ENCODE peak calls at places on chromosome 12, in eight cellular contexts. Y is breast epithelium; H is CD8-positive, alpha-beta T cell; I is OCI-LY7; X is effector memory CD4-positive, alpha-beta T cell; W is H7; P is HCT116; Q is thoracic aorta. D is an unnamed sample. For H3K36me3, the result is how much of the 10 kb centered on the place peaks cover.

GRCh38 chr12:25866586-25867378 is 91.7 kb upstream of the RASSF8 start:
- DNase-seq in Y (no peak), H (no peak), I (no peak), X (no peak), W (no peak), P (no peak), Q (no peak), D (no peak)

GRCh38 chr12:30996255-30996654 is 69.7 kb downstream of the TSPAN11 start:
- DNase-seq in Y (no peak), H (no peak), I (no peak), X (no peak), W (no peak), P (no peak), Q (no peak), D (no peak)

GRCh38 chr12:46830731-46831334 is 5.0 kb upstream of the SLC38A4 start:
- DNase-seq in Y (no peak), H (no peak), I (no peak), X (no peak), W (peak), P (no peak), Q (no peak), D (no peak)

GRCh38 chr12:67714648-67715047 is 66.1 kb downstream of the DYRK2 start:
- DNase-seq in Y (no peak), H (no peak), I (no peak), X (no peak), W (no peak), P (no peak), Q (no peak), D (no peak)

GRCh38 chr12:77070382-77071294 is 5.3 kb upstream of the E2F7 start:
- DNase-seq in Y (no peak), H (no peak), I (no peak), X (no peak), W (no peak), P (no peak), Q (no peak), D (no peak)

GRCh38 chr12:68781728-68782127 is 26.2 kb upstream of the MDM2 start:
- DNase-seq in Y (no peak), H (no peak), I (no peak), X (no peak), W (no peak), P (no peak), Q (no peak), D (no peak)

GRCh38 chr12:22458301-22458917 is 85.9 kb downstream of the C2CD5 start:
- DNase-seq in Y (no peak), H (no peak), I (no peak), X (no peak), W (no peak), P (no peak), Q (no peak), D (no peak)

GRCh38 chr12:67082221-67082620 is 186.9 kb upstream of the CAND1 start:
- DNase-seq in Y (no peak), H (no peak), I (no peak), X (no peak), W (no peak), P (no peak), Q (no peak), D (no peak)

GRCh38 chr12:46562625-46563228 is 190.2 kb upstream of the SLC38A2 start:
- DNase-seq in Y (no peak), H (no peak), I (no peak), X (no peak), W (no peak), P (no peak), Q (no peak), D (no peak)

GRCh38 chr12:96466939-96467751 is 22.2 kb upstream of the CFAP54 start:
- DNase-seq in Y (no peak), H (no peak), I (no peak), X (no peak), W (no peak), P (no peak), Q (no peak), D (no peak)

GRCh38 chr12:93704625-93705024 is 27.4 kb downstream of the CRADD start:
- DNase-seq in Y (no peak), H (no peak), I (no peak), X (no peak), W (no peak), P (no peak), Q (no peak), D (no peak)

GRCh38 chr12:93706824-93707223 is 29.6 kb downstream of the CRADD start:
- DNase-seq in Y (no peak), H (no peak), I (no peak), X (no peak), W (no peak), P (no peak), Q (no peak), D (no peak)

GRCh38 chr12:93704122-93704521 is 26.9 kb downstream of the CRADD start:
- DNase-seq in Y (no peak), H (no peak), I (no peak), X (no peak), W (no peak), P (no peak), Q (no peak), D (no peak)

GRCh38 chr12:93706387-93706786 is 29.2 kb downstream of the CRADD start:
- DNase-seq in Y (no peak), H (no peak), I (no peak), X (no peak), W (no peak), P (no peak), Q (no peak), D (no peak)

DNA sequence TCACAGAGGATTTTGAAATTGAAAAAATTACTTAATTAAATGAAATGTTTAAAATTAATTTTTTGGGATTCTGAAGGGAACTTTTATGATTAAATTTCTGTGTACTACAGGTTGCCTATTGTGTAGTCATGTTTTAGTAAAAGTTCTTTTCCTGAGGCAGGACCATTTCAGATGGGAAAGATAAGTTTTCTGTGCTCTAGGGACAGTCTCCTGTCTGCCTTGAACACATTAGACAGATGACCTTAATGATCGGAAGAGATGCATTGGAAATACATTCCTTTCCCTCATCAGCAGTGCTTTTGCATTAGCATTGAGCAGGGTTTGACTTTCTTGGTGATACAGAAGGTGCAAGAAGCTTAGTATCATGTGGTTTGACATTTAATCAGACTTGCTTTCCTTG is 28.1 kb downstream of the CRADD start:
- DNase-seq in Y (no peak), H (no peak), I (no peak), X (no peak), W (no peak), P (no peak), Q (no peak), D (no peak)
- H3K36me3 ChIP-seq in Y (under half), H (under half), I (under half), X (under half), W (under half), P (under half), Q (under half), D (under half)

DNA sequence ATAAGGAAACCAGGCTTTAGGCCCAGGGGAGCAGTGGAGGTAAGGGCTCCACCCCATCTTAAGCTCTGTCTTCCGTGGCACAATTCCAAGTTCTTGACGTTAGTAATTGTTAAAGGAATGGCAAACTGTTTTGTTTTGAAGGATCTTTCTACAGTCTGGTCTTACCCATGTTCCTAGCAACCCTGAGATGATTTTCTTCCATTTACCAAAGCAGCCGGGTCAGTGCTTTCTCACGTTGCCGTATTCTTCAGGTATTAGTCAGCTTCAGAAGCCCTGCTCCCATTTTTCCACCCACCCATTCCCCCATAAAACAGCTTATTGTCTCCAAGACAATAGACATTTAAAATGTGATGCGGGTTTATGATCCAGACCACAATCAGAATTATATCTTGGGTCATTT is 10.3 kb downstream of the NRIP2 start:
- DNase-seq in Y (no peak), H (no peak), I (no peak), X (no peak), W (no peak), P (no peak), Q (no peak), D (no peak)
- H3K36me3 ChIP-seq in Y (under half), H (half or more), I (half or more), X (half or more), W (under half), P (under half), Q (half or more), D (half or more)

GRCh38 chr12:32874926-32875325 is 21.7 kb downstream of the PKP2 start:
- DNase-seq in Y (no peak), H (no peak), I (no peak), X (no peak), W (no peak), P (no peak), Q (no peak), D (no peak)
- H3K36me3 ChIP-seq in Y (under half), H (under half), I (under half), X (under half), W (under half), P (under half), Q (under half), D (under half)

GRCh38 chr12:105157598-105157997 is 50.1 kb downstream of the WASHC4 start:
- DNase-seq in Y (no peak), H (no peak), I (no peak), X (no peak), W (no peak), P (no peak), Q (no peak), D (no peak)
- H3K36me3 ChIP-seq in Y (under half), H (under half), I (half or more), X (under half), W (under half), P (under half), Q (under half), D (half or more)

GRCh38 chr12:106433055-106433454 is 75.5 kb downstream of the POLR3B start:
- DNase-seq in Y (no peak), H (no peak), I (no peak), X (no peak), W (no peak), P (no peak), Q (no peak), D (no peak)
- H3K36me3 ChIP-seq in Y (under half), H (under half), I (half or more), X (under half), W (under half), P (under half), Q (under half), D (under half)

GRCh38 chr12:121405211-121405610 is 5.3 kb downstream of the RNF34 start:
- DNase-seq in Y (no peak), H (no peak), I (no peak), X (no peak), W (no peak), P (no peak), Q (no peak), D (peak)
- H3K36me3 ChIP-seq in Y (under half), H (under half), I (half or more), X (under half), W (under half), P (under half), Q (under half), D (under half)

DNA sequence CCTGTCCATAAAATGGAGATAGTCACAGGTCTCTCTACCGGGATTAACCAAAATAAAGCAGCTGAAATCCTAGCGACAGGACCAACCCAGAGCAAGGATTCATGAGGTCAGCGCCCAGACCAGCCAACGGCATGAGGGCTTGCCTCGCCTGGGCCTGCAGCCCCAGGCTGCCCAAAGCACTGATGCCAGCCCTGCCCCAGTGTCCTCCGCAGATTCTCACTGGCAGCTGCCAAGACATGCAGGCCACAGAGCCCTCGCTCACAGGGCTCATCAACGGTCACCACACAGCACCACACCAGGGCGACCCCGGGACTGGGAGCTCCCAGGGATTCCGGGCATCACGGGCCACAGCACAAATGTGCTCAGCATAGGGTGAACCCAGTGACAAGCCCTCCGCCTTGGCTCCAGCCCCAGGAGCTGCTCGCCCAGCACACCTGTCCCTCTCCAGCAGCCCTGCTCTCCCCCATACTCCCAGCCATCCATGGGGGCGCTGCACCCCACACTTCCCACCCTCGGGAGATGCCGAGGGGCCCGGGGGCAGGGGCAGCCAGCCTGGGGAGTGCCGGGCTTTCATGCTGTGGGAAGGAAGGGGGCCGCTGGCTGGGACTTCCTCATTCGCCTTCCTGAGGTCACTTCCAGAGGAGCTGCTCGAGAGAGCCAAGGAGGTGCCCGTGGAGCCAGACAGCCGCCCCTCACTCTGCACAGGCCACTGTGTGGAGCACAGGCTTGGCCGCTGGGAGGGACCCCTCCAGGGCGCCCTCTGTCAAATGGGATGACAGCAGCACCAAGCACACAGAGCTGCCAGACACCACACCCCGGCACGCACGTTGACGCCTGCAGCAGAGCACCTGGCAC is 14.1 kb downstream of the RAB35 start:
- DNase-seq in Y (no peak), H (no peak), I (no peak), X (no peak), W (peak), P (no peak), Q (no peak), D (no peak)
- H3K36me3 ChIP-seq in Y (under half), H (under half), I (half or more), X (half or more), W (under half), P (under half), Q (under half), D (under half)

GRCh38 chr12:110284597-110284996 is 3.5 kb downstream of the ATP2A2 start:
- DNase-seq in Y (no peak), H (no peak), I (no peak), X (no peak), W (no peak), P (no peak), Q (no peak), D (no peak)

GRCh38 chr12:110289021-110289710 is 8.1 kb downstream of the ATP2A2 start:
- DNase-seq in Y (no peak), H (no peak), I (no peak), X (no peak), W (no peak), P (no peak), Q (no peak), D (no peak)

GRCh38 chr12:110287986-110288385 is 6.9 kb downstream of the ATP2A2 start:
- DNase-seq in Y (no peak), H (no peak), I (no peak), X (no peak), W (no peak), P (no peak), Q (no peak), D (no peak)

GRCh38 chr12:110289711-110290078 is 8.6 kb downstream of the ATP2A2 start:
- DNase-seq in Y (no peak), H (no peak), I (no peak), X (no peak), W (no peak), P (no peak), Q (no peak), D (no peak)
- H3K36me3 ChIP-seq in Y (under half), H (under half), I (half or more), X (under half), W (under half), P (half or more), Q (under half), D (under half)

D was measured in ascending aorta.